ENCODE peak calls at places on chromosomes 4 and X, in six cellular contexts. I is breast epithelium, B is pancreas, C is psoas muscle, E is fibroblast of the aortic adventitia, J is H9. Y is an unnamed sample.

GRCh38 chrX:7068939-7069367 is 78.6 kb upstream of the STS start:
- DNase-seq in I (no peak), J (peak), B (no peak), E (no peak), C (no peak), Y (no peak)

GRCh38 chrX:63686878-63687714 is 97.9 kb downstream of the ARHGEF9 start:
- DNase-seq in B (no peak), E (peak), I (no peak), C (no peak), J (peak), Y (no peak)

GRCh38 chr4:140237616-140238352 is 83.8 kb upstream of the MAML3 start:
- DNase-seq in C (peak), I (peak), J (peak), E (peak), B (no peak), Y (peak)

GRCh38 chrX:129323115-129323514 is 200.2 kb downstream of the SMARCA1 start:
- DNase-seq in B (no peak), C (no peak), I (no peak), J (no peak), E (no peak), Y (no peak)

GRCh38 chr4:139229534-139230039 is 50.4 kb downstream of the MGARP start:
- DNase-seq in B (no peak), E (peak), J (no peak), I (no peak), C (no peak), Y (no peak)

GRCh38 chr4:2059034-2059725 is at the start of gene NAT8L:
- DNase-seq in C (peak), I (no peak), E (no peak), J (peak), B (peak), Y (peak)

GRCh38 chr4:89064848-89065247 is 7.9 kb upstream of the FAM13A start:
- DNase-seq in E (peak), I (no peak), C (no peak), J (no peak), B (no peak), Y (no peak)

GRCh38 chrX:123731987-123732678 is 719 bp downstream of the THOC2 start:
- DNase-seq in E (peak), B (peak), J (no peak), I (peak), C (no peak), Y (no peak)

GRCh38 chr4:27234306-27234899 is 373.8 kb downstream of the STIM2 start:
- DNase-seq in B (no peak), E (peak), C (no peak), I (no peak), J (no peak), Y (no peak)

GRCh38 chrX:74835566-74835965 is 89.7 kb downstream of the NEXMIF start:
- DNase-seq in C (no peak), J (no peak), I (no peak), E (no peak), B (no peak), Y (no peak)

GRCh38 chr4:74039065-74039763 is 725 bp upstream of the CXCL3 start:
- DNase-seq in I (no peak), B (no peak), C (no peak), E (peak), J (no peak), Y (no peak)

GRCh38 chr4:4326136-4326535 is 36.1 kb downstream of the ZBTB49 start:
- DNase-seq in B (no peak), C (no peak), E (no peak), I (no peak), J (no peak), Y (no peak)

GRCh38 chr4:94349193-94349592 is 6.6 kb upstream of the HPGDS start:
- DNase-seq in C (no peak), B (no peak), E (peak), J (no peak), I (no peak), Y (no peak)

GRCh38 chr4:38154681-38155588 is 194.7 kb downstream of the PTTG2 start:
- DNase-seq in C (peak), B (peak), I (no peak), J (no peak), E (peak), Y (peak)

GRCh38 chr4:152385551-152385950 is 150.3 kb downstream of the FBXW7 start:
- DNase-seq in I (no peak), E (peak), J (no peak), B (no peak), C (no peak), Y (no peak)

GRCh38 chr4:13920111-13920875 is 292.8 kb upstream of the BOD1L1 start:
- DNase-seq in B (no peak), E (peak), C (no peak), J (no peak), I (no peak), Y (no peak)

GRCh38 chr4:151315212-151315886 is 10.1 kb downstream of the SH3D19 start:
- DNase-seq in B (no peak), C (no peak), E (peak), I (no peak), J (no peak), Y (no peak)

GRCh38 chrX:38151426-38151825 is 69.2 kb downstream of the SRPX start:
- DNase-seq in E (no peak), C (no peak), I (no peak), B (no peak), J (no peak), Y (no peak)

GRCh38 chr4:38179690-38180299 is 219.6 kb downstream of the PTTG2 start:
- DNase-seq in C (peak), I (peak), J (peak), B (peak), E (peak), Y (peak)

GRCh38 chr4:48193096-48193836 is 59.2 kb upstream of the TXK start:
- DNase-seq in C (no peak), B (no peak), J (no peak), I (no peak), E (no peak), Y (no peak)

GRCh38 chr4:3190549-3190948 is 58.4 kb upstream of the MSANTD1 start:
- DNase-seq in J (no peak), C (no peak), E (no peak), B (no peak), I (no peak), Y (no peak)

GRCh38 chr4:173758132-173758531 is 228.1 kb upstream of the HAND2 start:
- DNase-seq in J (no peak), E (no peak), I (no peak), B (no peak), C (no peak), Y (no peak)

GRCh38 chr4:173747537-173748257 is 217.7 kb upstream of the HAND2 start:
- DNase-seq in J (no peak), C (no peak), E (no peak), I (no peak), B (no peak), Y (no peak)

GRCh38 chr4:173753408-173753807 is 223.4 kb upstream of the HAND2 start:
- DNase-seq in I (no peak), C (no peak), E (no peak), B (no peak), J (no peak), Y (no peak)

GRCh38 chr4:173748353-173748752 is 218.3 kb upstream of the HAND2 start:
- DNase-seq in E (peak), C (no peak), J (no peak), I (no peak), B (no peak), Y (no peak)

DNA sequence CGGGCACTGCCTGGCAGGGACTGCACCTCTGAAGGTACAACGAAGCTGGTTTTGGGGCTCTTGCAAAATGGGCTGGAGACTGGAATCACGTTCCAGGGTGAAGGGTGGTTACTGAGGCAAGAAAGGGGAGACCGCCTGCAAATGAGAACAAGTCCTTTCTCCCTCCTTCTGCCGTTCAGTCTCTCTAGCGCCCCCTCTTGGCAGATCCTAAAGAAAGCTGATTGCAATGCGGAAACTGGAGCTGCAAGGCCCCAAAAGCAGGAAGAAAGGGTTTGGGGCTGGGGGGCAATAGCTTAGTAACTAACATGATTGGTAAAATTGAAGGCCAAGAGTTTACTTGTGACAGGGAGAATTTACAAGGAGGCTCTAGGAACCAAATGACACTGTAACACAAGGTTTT is 222.6 kb upstream of the HAND2 start:
- DNase-seq in J (peak), I (no peak), C (no peak), E (peak), B (peak), Y (no peak)
- TF ChIP-seq CTCF in J (peak), I (no peak), C (no peak), E (peak), B (peak), Y (peak)

DNA sequence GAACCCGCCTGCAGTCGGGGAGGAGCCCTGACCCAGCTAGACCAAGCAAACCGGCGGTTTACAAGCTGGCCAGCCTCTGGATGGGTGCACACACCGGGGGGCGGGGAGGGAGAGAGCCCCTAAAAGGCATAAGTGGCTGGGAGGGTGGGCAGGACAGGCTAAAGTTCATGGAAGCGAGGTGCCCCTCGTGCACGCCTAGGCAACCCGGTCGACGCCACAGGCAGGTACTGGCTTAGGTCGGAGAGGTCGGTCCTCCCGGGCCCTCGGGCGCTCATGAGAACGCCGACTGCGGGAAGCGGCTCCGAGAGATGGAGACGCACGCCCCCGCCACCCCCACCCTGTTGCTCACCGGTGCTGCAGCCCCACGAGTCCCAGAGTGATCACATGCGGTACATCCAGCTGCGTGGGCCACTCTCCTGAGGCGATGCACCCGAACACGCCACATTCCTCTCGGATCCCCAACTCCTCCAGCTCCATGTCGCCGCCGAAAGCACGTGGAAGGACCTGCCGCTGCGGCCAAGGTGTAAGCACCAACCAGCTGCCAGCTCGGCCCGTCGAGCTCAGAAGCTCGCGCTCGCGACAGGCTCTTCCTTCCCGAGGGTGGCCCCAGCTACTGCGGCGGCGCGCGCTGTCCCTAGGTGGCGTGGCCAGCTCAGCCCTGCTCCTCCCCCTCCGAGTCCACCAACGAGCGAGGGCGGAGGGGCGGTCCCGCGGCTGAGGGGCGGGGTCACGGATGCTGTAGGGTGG is at the start of gene PPAT:
- DNase-seq in E (peak), I (peak), B (peak), C (peak), J (peak), Y (peak)
- TF ChIP-seq CTCF in E (peak), I (peak), B (peak), C (peak), J (peak), Y (no peak)

GRCh38 chr4:110119347-110119746 is 79.1 kb downstream of the ELOVL6 start:
- DNase-seq in C (no peak), J (no peak), I (no peak), E (no peak), B (no peak), Y (no peak)

GRCh38 chr4:110124721-110125120 is 73.7 kb downstream of the ELOVL6 start:
- DNase-seq in B (no peak), E (no peak), I (no peak), J (no peak), C (no peak), Y (no peak)

GRCh38 chr4:110122201-110122600 is 76.2 kb downstream of the ELOVL6 start:
- DNase-seq in I (no peak), J (no peak), E (peak), B (no peak), C (no peak), Y (no peak)

GRCh38 chr4:110119880-110120279 is 78.5 kb downstream of the ELOVL6 start:
- DNase-seq in C (no peak), E (peak), J (no peak), B (no peak), I (no peak), Y (no peak)

DNA sequence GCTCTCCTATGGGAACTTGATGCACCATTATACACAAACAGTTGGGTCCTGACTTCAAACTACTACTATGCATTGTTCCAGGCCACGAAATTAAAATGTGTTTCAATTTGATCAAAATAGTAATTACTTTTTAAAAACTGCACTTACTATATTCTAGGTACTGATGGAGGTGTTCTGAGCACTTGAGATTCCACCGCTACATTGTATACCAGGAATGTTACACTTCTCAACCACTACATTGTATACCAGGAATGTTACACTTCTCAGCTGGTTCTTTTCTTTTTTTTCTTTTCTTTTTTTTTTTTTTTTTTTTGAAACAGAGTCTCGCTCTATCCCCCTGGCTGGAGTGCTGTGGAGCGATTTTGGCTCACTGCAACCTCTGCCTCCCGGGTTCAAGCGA is 77.9 kb downstream of the ELOVL6 start:
- DNase-seq in C (no peak), B (no peak), E (no peak), J (no peak), I (no peak), Y (no peak)
- TF ChIP-seq CTCF in C (no peak), B (no peak), E (no peak), J (no peak), I (no peak), Y (no peak)

DNA sequence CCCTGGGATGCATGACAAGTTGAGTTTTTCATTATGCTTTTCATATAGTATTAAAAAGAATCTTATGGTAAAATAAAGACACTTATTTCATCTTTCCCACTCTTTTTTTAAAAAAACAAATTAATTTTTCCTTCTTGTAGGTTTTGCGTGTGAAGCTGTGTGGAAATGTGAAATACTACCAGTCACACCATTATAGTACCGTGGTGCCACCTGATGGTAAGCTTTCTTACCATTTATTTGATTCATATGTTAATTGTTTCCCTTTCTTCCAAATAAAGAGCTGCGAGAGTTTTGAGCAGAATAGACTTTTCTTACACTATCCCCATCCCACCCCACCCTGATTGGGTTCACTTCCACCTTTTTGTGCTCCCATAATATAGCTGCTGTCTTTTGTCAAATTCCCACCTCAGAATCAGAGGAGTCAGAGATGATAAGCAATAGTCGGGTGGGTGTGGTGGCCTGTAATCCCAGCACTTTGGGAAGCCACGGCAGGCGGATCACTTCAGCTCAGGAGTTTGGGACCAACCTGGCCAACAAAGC is 44.3 kb downstream of the CASP6 start:
- DNase-seq in I (no peak), J (no peak), C (no peak), E (peak), B (no peak), Y (no peak)
- TF ChIP-seq CTCF in I (no peak), J (peak), C (no peak), E (no peak), B (no peak), Y (peak)

GRCh38 chrX:53716328-53717088 is 30.0 kb upstream of the HUWE1 start:
- DNase-seq in I (no peak), E (peak), C (no peak), B (no peak), J (no peak), Y (no peak)

GRCh38 chrX:53715336-53715924 is 28.9 kb upstream of the HUWE1 start:
- DNase-seq in I (no peak), E (no peak), B (no peak), C (no peak), J (no peak), Y (no peak)

GRCh38 chrX:53713987-53714579 is 27.6 kb upstream of the HUWE1 start:
- DNase-seq in E (no peak), C (no peak), B (no peak), J (no peak), I (no peak), Y (no peak)

GRCh38 chrX:53717205-53717604 is 30.7 kb upstream of the HUWE1 start:
- DNase-seq in J (no peak), B (no peak), I (no peak), E (no peak), C (no peak), Y (no peak)

GRCh38 chrX:53714580-53715335 is 28.2 kb upstream of the HUWE1 start:
- DNase-seq in J (no peak), E (peak), B (no peak), C (no peak), I (peak), Y (no peak)
- TF ChIP-seq CTCF in J (no peak), E (peak), B (no peak), C (no peak), I (no peak), Y (no peak)

GRCh38 chr4:41644288-41644914 is 104.1 kb downstream of the PHOX2B start:
- DNase-seq in C (peak), J (peak), I (peak), B (peak), E (peak), Y (peak)
- TF ChIP-seq CTCF in C (peak), J (peak), I (peak), B (peak), E (peak), Y (peak)

DNA sequence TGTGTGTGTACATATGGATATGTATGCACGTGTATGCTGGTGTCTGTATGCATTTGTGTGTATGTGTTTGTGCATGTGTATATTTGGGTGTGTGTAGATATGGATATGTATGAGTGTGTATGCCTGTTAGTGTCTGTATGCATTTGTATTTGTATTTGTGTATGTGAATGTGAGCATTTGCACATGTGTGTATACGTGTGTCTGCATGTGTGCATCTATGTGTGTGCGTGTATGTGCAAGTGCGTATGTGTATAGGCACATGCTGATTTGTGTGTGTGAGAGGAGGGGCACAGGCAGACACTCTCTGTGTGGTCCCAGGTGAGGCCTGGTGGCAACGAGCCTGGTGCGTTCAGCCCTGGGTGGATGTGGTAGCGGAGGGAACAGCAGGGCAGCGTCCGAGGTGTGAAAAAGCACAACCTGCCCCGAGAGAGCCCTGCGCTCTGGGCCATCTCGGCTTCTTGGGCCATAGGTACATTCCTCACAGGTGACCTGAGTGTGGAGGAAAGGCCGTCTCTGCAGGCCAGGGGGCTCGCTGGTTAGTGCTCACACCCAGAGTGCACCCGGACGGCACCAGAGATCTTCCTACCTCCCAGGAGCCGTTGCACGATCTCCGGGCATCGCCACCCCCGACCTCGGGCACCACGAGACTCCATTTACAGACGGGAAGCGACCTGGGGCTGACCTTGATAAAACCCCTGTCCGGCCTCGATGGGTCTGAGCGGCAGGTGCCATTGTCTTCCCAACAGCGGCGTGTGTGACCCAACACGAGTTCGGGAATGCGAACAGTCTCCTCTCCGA is 45.0 kb downstream of the ASMT start:
- DNase-seq in C (no peak), J (no peak), I (no peak), E (no peak), B (no peak), Y (no peak)
- TF ChIP-seq CTCF in C (no peak), J (no peak), I (no peak), E (no peak), B (no peak), Y (no peak)

DNA sequence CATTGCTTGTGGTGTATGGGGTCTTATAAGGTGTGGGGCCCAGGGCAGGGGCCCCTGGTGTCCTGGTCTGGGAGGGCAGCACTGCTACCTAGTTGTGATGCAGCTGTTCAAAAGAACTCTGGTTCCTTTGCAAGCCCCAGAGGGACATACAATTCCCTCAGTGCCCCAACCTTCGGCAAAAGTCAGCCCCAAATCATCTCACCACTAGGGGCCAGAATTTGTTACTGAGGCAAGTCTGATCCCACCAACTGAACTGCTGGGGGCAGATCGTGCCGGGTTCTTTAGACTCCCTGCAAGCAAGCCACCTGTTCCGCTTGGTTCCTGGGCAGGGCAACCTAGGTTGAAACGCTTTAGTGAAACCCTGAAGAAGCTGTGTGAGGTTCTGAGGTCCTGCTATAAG is 180.1 kb upstream of the S100G start:
- DNase-seq in B (no peak), E (no peak), C (no peak), I (no peak), J (peak), Y (no peak)
- TF ChIP-seq CTCF in B (no peak), E (no peak), C (no peak), I (no peak), J (peak), Y (no peak)

Y was measured in heart left ventricle.